ENCODE peak calls at places on chromosomes 3 and 15, in ten cellular contexts. Y, I, H, C, U, J, P, R, W and M are unnamed samples.

GRCh38 chr15:78810377-78811123 is 714 bp downstream of the ADAMTS7 start:
- DNase-seq in Y (no peak), I (peak), H (peak), C (peak), U (peak), J (peak), P (peak), R (peak), W (no peak), M (peak)

GRCh38 chr3:51221959-51222358 is 163.1 kb upstream of the MANF start:
- DNase-seq in Y (no peak), I (no peak), H (no peak), C (no peak), U (no peak), J (no peak), P (no peak), R (no peak), W (no peak), M (no peak)

GRCh38 chr15:29770796-29771195 is 51.5 kb downstream of the TJP1 start:
- DNase-seq in Y (peak), I (peak), H (no peak), C (no peak), U (no peak), J (no peak), P (no peak), R (no peak), W (no peak), M (no peak)

GRCh38 chr3:50260027-50260941 is 8.7 kb upstream of the SEMA3B start:
- DNase-seq in Y (peak), I (peak), H (peak), C (peak), U (peak), J (peak), P (peak), R (peak), W (peak), M (peak)

GRCh38 chr3:10602769-10603768 is 97.7 kb upstream of the ATP2B2 start:
- DNase-seq in Y (no peak), I (no peak), H (no peak), C (no peak), U (no peak), J (no peak), P (no peak), R (no peak), W (no peak), M (no peak)

GRCh38 chr3:58628823-58629562 is 37.6 kb downstream of the FAM3D start:
- DNase-seq in Y (peak), I (peak), H (peak), C (no peak), U (peak), J (peak), P (no peak), R (no peak), W (no peak), M (no peak)

GRCh38 chr15:32994810-32995424 is 199.6 kb downstream of the FMN1 start:
- DNase-seq in Y (peak), I (peak), H (peak), C (no peak), U (peak), J (no peak), P (no peak), R (no peak), W (no peak), M (no peak)

GRCh38 chr3:133928903-133929607 is 33.4 kb upstream of the RAB6B start:
- DNase-seq in Y (no peak), I (no peak), H (no peak), C (no peak), U (no peak), J (no peak), P (no peak), R (no peak), W (no peak), M (no peak)

GRCh38 chr3:29279830-29280229 is 1.0 kb upstream of the RBMS3 start:
- DNase-seq in Y (no peak), I (no peak), H (peak), C (no peak), U (peak), J (peak), P (no peak), R (no peak), W (no peak), M (no peak)

GRCh38 chr3:61202086-61202485 is 49.2 kb downstream of the FHIT start:
- DNase-seq in Y (no peak), I (no peak), H (no peak), C (no peak), U (no peak), J (no peak), P (no peak), R (no peak), W (no peak), M (no peak)

GRCh38 chr3:102206506-102207145 is 228.2 kb upstream of the ZPLD1 start:
- DNase-seq in Y (peak), I (peak), H (no peak), C (no peak), U (peak), J (peak), P (peak), R (no peak), W (no peak), M (no peak)

GRCh38 chr15:62559049-62559733 is 394.1 kb upstream of the C2CD4B start:
- DNase-seq in Y (no peak), I (no peak), H (no peak), C (no peak), U (peak), J (peak), P (no peak), R (no peak), W (no peak), M (no peak)

GRCh38 chr3:11291808-11292207 is 19.6 kb downstream of the ATG7 start:
- DNase-seq in Y (no peak), I (no peak), H (no peak), C (no peak), U (no peak), J (no peak), P (no peak), R (no peak), W (no peak), M (no peak)

GRCh38 chr3:136437006-136437405 is 186.9 kb downstream of the PCCB start:
- DNase-seq in Y (no peak), I (no peak), H (no peak), C (no peak), U (no peak), J (no peak), P (no peak), R (no peak), W (no peak), M (no peak)

GRCh38 chr3:195888311-195888761 is 20.0 kb downstream of the TNK2 start:
- DNase-seq in Y (no peak), I (no peak), H (no peak), C (no peak), U (no peak), J (no peak), P (no peak), R (no peak), W (no peak), M (no peak)

GRCh38 chr3:71254251-71254650 is 329.3 kb downstream of the FOXP1 start:
- DNase-seq in Y (no peak), I (no peak), H (no peak), C (no peak), U (no peak), J (no peak), P (no peak), R (no peak), W (no peak), M (no peak)

GRCh38 chr3:58214484-58215316 is 3.9 kb upstream of the DNASE1L3 start:
- DNase-seq in Y (no peak), I (peak), H (no peak), C (no peak), U (peak), J (no peak), P (no peak), R (peak), W (peak), M (no peak)

GRCh38 chr3:16513141-16514020 is at the start of gene RFTN1:
- DNase-seq in Y (peak), I (peak), H (peak), C (peak), U (peak), J (peak), P (no peak), R (peak), W (peak), M (peak)

GRCh38 chr3:161139686-161140085 is 34.5 kb upstream of the B3GALNT1 start:
- DNase-seq in Y (no peak), I (peak), H (no peak), C (no peak), U (no peak), J (no peak), P (no peak), R (no peak), W (no peak), M (no peak)

GRCh38 chr3:168040624-168041208 is 55.0 kb downstream of the GOLIM4 start:
- DNase-seq in Y (peak), I (peak), H (peak), C (no peak), U (peak), J (no peak), P (no peak), R (peak), W (no peak), M (no peak)

GRCh38 chr3:66836363-66837152 is 161.5 kb upstream of the KBTBD8 start:
- DNase-seq in Y (no peak), I (peak), H (no peak), C (no peak), U (no peak), J (no peak), P (no peak), R (no peak), W (no peak), M (no peak)
- TF ChIP-seq CTCF in Y (peak), I (peak), H (peak), C (peak), U (peak), J (no peak), P (peak), R (peak), W (no peak), M (peak)

GRCh38 chr3:36677331-36678007 is 86.9 kb downstream of the DCLK3 start:
- DNase-seq in Y (peak), I (peak), H (no peak), C (no peak), U (peak), J (no peak), P (no peak), R (no peak), W (no peak), M (no peak)
- TF ChIP-seq CTCF in Y (peak), I (no peak), H (no peak), C (no peak), U (peak), J (no peak), P (no peak), R (peak), W (no peak), M (no peak)

GRCh38 chr15:50552238-50552637 is 5.8 kb upstream of the USP50 start:
- DNase-seq in Y (no peak), I (no peak), H (no peak), C (no peak), U (no peak), J (no peak), P (no peak), R (no peak), W (no peak), M (no peak)
- TF ChIP-seq CTCF in Y (no peak), I (no peak), H (no peak), C (no peak), U (no peak), J (no peak), P (no peak), R (no peak), W (no peak), M (no peak)

GRCh38 chr3:57029924-57030323 is 30.5 kb upstream of the SPATA12 start:
- DNase-seq in Y (no peak), I (no peak), H (peak), C (no peak), U (no peak), J (no peak), P (no peak), R (no peak), W (no peak), M (peak)
- TF ChIP-seq CTCF in Y (no peak), I (no peak), H (no peak), C (no peak), U (no peak), J (no peak), P (no peak), R (no peak), W (no peak), M (no peak)

GRCh38 chr3:43316783-43317460 is 30.6 kb downstream of the SNRK start:
- DNase-seq in Y (no peak), I (peak), H (no peak), C (no peak), U (no peak), J (no peak), P (no peak), R (no peak), W (no peak), M (no peak)

GRCh38 chr3:43319364-43319763 is 33.0 kb downstream of the SNRK start:
- DNase-seq in Y (no peak), I (no peak), H (no peak), C (no peak), U (peak), J (no peak), P (no peak), R (no peak), W (no peak), M (no peak)

GRCh38 chr3:43320288-43320687 is 33.9 kb downstream of the SNRK start:
- DNase-seq in Y (no peak), I (no peak), H (no peak), C (no peak), U (no peak), J (no peak), P (no peak), R (no peak), W (no peak), M (no peak)

GRCh38 chr3:43319794-43320193 is 33.5 kb downstream of the SNRK start:
- DNase-seq in Y (no peak), I (no peak), H (no peak), C (no peak), U (peak), J (no peak), P (no peak), R (no peak), W (no peak), M (no peak)

DNA sequence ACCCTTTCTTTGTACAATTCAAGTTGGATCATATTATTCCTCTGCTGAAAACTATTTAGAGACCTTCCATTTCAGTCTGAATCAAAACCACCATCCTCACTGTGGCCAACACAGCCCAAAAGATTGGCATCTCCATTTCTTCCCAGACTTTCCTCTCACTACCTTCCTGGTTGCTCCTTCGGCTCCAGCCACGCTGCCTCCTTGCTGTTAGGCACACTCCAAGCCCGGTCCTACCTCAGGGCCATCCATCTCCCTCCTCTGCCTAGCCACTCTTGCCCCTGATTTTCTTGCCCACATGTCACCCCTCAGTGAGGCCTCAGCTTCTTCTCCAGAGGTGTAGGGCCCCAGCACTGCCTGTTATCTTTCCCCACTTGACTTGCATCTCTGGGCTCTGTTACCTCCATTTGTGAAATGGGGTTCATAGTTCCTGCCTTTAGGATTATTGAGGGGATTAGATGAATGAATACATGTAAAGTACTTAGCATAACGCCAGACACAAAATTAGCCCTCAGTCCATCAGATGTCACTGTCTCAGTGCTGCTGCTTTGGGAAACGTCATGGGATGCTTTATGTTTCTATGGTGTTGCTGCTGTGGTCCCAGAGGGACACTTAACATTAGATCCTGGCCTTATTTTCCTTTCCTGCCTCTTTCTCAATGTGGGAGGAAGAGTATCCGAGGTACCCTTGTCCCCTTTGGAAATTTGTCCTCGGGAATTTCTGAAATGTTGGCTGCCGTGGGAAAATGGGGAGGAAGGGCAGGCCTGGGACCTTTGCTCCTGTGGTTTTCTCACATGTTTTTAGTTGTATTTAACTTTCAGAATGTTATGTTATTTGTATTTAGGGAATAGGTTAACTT is 31.3 kb downstream of the SNRK start:
- DNase-seq in Y (no peak), I (no peak), H (no peak), C (no peak), U (peak), J (no peak), P (no peak), R (no peak), W (no peak), M (no peak)
- TF ChIP-seq CTCF in Y (no peak), I (no peak), H (no peak), C (no peak), U (no peak), J (no peak), P (no peak), R (no peak), W (no peak), M (no peak)

GRCh38 chr3:141576744-141577052 is 89.9 kb downstream of the RASA2 start:
- DNase-seq in Y (no peak), I (no peak), H (no peak), C (no peak), U (no peak), J (no peak), P (no peak), R (no peak), W (no peak), M (no peak)

GRCh38 chr3:141578197-141578596 is 91.4 kb downstream of the RASA2 start:
- DNase-seq in Y (peak), I (no peak), H (no peak), C (no peak), U (peak), J (no peak), P (no peak), R (no peak), W (no peak), M (no peak)

GRCh38 chr3:141575879-141576743 is 89.3 kb downstream of the RASA2 start:
- DNase-seq in Y (peak), I (peak), H (peak), C (no peak), U (peak), J (no peak), P (no peak), R (no peak), W (no peak), M (no peak)
- TF ChIP-seq CTCF in Y (peak), I (peak), H (peak), C (peak), U (peak), J (peak), P (peak), R (peak), W (peak), M (peak)

DNA sequence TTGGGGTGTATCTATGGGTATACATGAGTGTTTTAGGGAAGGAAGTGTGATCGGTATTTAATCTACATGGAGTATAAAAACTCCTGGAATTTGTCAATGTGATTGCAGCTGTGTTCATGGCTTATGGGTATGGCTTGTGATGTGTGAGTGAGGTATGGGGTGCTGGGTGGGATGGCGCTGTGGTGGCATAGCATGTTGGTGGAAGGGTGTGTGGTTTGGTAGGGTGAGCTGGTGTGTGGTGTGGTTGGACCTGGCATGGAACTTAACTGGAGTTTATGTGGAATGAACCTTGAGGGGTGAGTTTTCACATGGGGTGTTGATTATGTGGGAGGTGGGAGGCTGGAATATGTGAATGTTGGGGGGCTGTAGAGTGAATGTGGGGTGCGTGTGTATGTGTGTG is 492 bp upstream of the MOBP start:
- DNase-seq in Y (no peak), I (no peak), H (no peak), C (no peak), U (no peak), J (no peak), P (no peak), R (no peak), W (no peak), M (no peak)
- TF ChIP-seq CTCF in Y (no peak), I (no peak), H (no peak), C (no peak), U (no peak), J (no peak), P (no peak), R (no peak), W (no peak), M (no peak)

DNA sequence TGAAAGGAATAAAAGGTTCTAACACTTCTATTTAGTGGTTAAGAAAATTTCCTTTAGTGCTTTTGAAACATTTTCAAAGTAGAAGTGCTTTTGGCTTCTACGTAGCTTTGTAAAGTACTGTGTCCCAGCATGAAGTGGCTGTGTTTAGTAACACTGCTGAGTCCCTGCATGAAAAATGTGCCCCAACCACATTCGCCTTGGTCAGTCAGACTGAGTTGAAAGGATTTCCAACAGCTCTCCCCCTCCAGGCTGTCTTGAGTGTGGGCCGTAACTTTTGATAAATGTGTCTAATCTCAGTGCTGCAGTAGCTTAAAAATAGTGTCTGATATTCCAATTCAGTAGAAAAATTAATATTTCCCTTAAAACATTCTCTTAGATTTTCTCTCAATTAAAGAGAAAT is 115.0 kb downstream of the NR1D2 start:
- DNase-seq in Y (peak), I (peak), H (no peak), C (no peak), U (peak), J (no peak), P (no peak), R (no peak), W (no peak), M (no peak)
- TF ChIP-seq CTCF in Y (peak), I (no peak), H (no peak), C (no peak), U (peak), J (no peak), P (no peak), R (no peak), W (no peak), M (no peak)